ENCODE peak calls at places on chromosome 22, in seven cellular contexts. K is IMR-90; I is naive thymus-derived CD4-positive, alpha-beta T cell; D is psoas muscle; V is right atrium auricular region; E is right cardiac atrium; C is cardiac muscle cell. O is an unnamed sample. For H3K27me3 and H3K4me1, the result is how much of the 10 kb centered on the place peaks cover.

GRCh38 chr22:38155703-38156102 is 25.9 kb downstream of the PLA2G6 start:
- DNase-seq in E (no peak), K (no peak), C (no peak), D (no peak), I (no peak), V (no peak), O (no peak)

GRCh38 chr22:47398491-47398890 is 636.0 kb downstream of the TBC1D22A start:
- DNase-seq in K (no peak), V (no peak), D (no peak), I (no peak), C (no peak), E (no peak), O (no peak)

GRCh38 chr22:38519453-38520250 is 13.5 kb upstream of the DDX17 start:
- DNase-seq in E (no peak), V (no peak), K (no peak), C (no peak), I (no peak), D (no peak), O (no peak)

GRCh38 chr22:38870312-38870741 is 1.7 kb downstream of the CBX6 start:
- DNase-seq in D (peak), K (peak), I (peak), E (peak), V (peak), C (peak), O (peak)

GRCh38 chr22:46471901-46472721 is 65.3 kb downstream of the CELSR1 start:
- DNase-seq in E (no peak), K (no peak), D (no peak), V (no peak), C (no peak), I (no peak), O (no peak)

GRCh38 chr22:37485714-37486223 is 415 bp downstream of the MFNG start:
- DNase-seq in E (no peak), K (no peak), C (no peak), V (no peak), D (no peak), I (peak), O (no peak)

GRCh38 chr22:16819249-16819648 is 6.0 kb downstream of the XKR3 start:
- DNase-seq in I (no peak), V (no peak), C (no peak), D (no peak), K (no peak), E (no peak), O (no peak)

GRCh38 chr22:31344369-31345330 is 1.5 kb downstream of the PATZ1 start:
- DNase-seq in V (peak), E (peak), K (peak), I (peak), D (peak), C (peak), O (peak)

GRCh38 chr22:49965291-49966040 is 4.9 kb downstream of the PIM3 start:
- DNase-seq in I (no peak), E (peak), K (no peak), V (no peak), C (no peak), D (peak), O (peak)

GRCh38 chr22:45424241-45424731 is 10.8 kb downstream of the RIBC2 start:
- DNase-seq in E (peak), I (no peak), D (no peak), K (no peak), C (no peak), V (peak), O (no peak)

GRCh38 chr22:20672732-20673131 is 101.2 kb upstream of the SERPIND1 start:
- DNase-seq in I (no peak), K (no peak), C (no peak), E (no peak), D (no peak), V (no peak), O (no peak)
- H3K27me3 ChIP-seq in I (under half), K (under half), C (under half), E (under half), D (under half), V (under half), O (under half)

DNA sequence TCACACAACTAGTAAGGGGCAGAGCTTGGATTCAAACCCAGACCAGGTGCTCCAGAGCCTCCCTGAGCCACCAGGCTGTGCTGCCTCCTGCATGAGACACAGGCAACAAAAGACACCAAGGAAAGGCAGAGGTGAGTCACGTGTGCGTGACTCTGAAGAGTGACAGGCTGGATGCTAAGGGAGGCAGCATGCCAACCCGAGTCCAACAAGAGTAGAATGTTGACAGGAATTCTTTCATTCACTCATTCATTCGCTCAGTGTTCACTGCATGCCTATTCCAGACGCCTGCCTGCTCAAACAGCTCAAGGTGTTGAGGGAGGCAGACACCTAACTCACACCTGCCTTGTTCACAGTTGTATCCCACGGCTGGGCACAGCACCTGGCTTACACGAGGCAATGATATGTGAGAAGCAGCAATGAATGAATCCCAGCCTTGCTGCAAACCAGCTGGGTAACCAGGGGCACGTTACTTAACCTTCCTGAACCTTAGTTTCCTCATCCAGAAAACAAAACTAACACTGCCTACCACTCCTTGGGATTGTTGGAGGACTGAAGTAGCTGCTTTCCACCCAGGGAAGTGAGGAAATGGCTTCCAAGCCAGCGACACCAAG is 73.8 kb upstream of the ARFGAP3 start:
- DNase-seq in K (peak), V (peak), D (peak), E (peak), C (no peak), I (no peak), O (no peak)
- H3K4me1 ChIP-seq in K (under half), V (half or more), D (half or more), E (half or more), C (under half), I (under half), O (under half)

GRCh38 chr22:22661275-22661674 is 16.9 kb downstream of the GGTLC2 start:
- DNase-seq in K (no peak), I (no peak), V (no peak), C (no peak), D (no peak), E (no peak), O (no peak)
- H3K27me3 ChIP-seq in K (under half), I (under half), V (under half), C (under half), D (under half), E (under half), O (under half)

GRCh38 chr22:32800158-32800557 is 1.3 kb upstream of the TIMP3 start:
- DNase-seq in K (no peak), I (no peak), E (peak), D (peak), V (no peak), C (no peak), O (no peak)
- H3K4me1 ChIP-seq in K (under half), I (under half), E (under half), D (under half), V (under half), C (under half), O (under half)

DNA sequence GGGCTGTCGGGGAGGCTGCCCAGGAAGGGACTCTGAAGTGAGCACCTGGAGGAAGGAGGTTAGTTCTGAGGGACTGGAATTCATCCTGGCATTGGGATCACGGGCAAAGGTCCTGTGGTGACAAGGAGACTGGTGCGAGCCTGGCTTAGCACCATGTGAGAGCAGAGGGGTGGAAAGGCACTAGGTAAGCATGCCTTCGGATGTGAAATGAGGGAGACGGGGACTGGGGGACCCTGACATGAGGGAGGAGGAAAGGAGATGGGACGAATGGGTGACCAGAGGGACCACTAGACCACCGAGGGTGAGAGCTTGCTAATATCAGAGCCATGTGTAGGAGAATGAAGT is 3.1 kb upstream of the VPREB1 start:
- DNase-seq in V (no peak), E (no peak), I (no peak), C (no peak), D (no peak), K (no peak), O (no peak)
- H3K27me3 ChIP-seq in V (under half), E (under half), I (under half), C (half or more), D (under half), K (under half), O (under half)

O was measured in colonic mucosa.